ENCODE peak calls at places on chromosome 19, in eight cellular contexts. Q is NT2/D1, E is colonic mucosa, B is neuronal stem cell, F is neural progenitor cell, I is mesendoderm, T is fibroblast of lung, M is K562. A is an unnamed sample.

GRCh38 chr19:35265126-35265995 is 3.4 kb upstream of the USF2 start:
- DNase-seq in Q (no peak), E (no peak), B (no peak), F (no peak), I (no peak), T (no peak), M (no peak), A (no peak)

GRCh38 chr19:48819366-48819816 is 8.6 kb upstream of the BCAT2 start:
- DNase-seq in Q (no peak), E (peak; percentile 94), B (no peak), F (no peak), I (no peak), T (peak; percentile 98), M (peak; percentile 47), A (peak; percentile 57)

GRCh38 chr19:35216833-35217707 is 11.5 kb downstream of the FAM187B start:
- DNase-seq in Q (no peak), E (peak; percentile 47), B (no peak), F (no peak), I (peak; percentile 63), T (no peak), M (peak; percentile 57), A (no peak)

GRCh38 chr19:10292206-10292788 is 2.5 kb downstream of the ICAM5 start:
- DNase-seq in Q (peak; percentile 83), E (peak; percentile 92), B (peak; percentile 77), F (peak; percentile 93), I (peak; percentile 89), T (peak; percentile 59), M (peak; percentile 98), A (no peak)

GRCh38 chr19:1961545-1961878 is 20.5 kb downstream of the CSNK1G2 start:
- DNase-seq in Q (no peak), E (no peak), B (no peak), F (no peak), I (no peak), T (no peak), M (no peak), A (no peak)

GRCh38 chr19:736125-736524 is 14.8 kb upstream of the MISP start:
- DNase-seq in Q (no peak), E (no peak), B (no peak), F (no peak), I (no peak), T (no peak), M (no peak), A (no peak)

GRCh38 chr19:7904074-7905020 is 670 bp downstream of the MAP2K7 start:
- DNase-seq in Q (no peak), E (peak; percentile 62), B (no peak), F (peak; percentile 66), I (peak; percentile 46), T (no peak), M (peak; percentile 59), A (no peak)

GRCh38 chr19:728011-728410 is 19.3 kb downstream of the PALM start:
- DNase-seq in Q (no peak), E (no peak), B (no peak), F (no peak), I (no peak), T (peak; percentile 46), M (no peak), A (no peak)

GRCh38 chr19:32599736-32600157 is 18.8 kb downstream of the PDCD5 start:
- DNase-seq in Q (peak; percentile 15), E (peak; percentile 30), B (peak; percentile 40), F (peak; percentile 77), I (peak; percentile 59), T (peak; percentile 74), M (peak; percentile 80), A (peak; percentile 44)

GRCh38 chr19:13039211-13039789 is 44.0 kb downstream of the NFIX start:
- DNase-seq in Q (no peak), E (no peak), B (no peak), F (no peak), I (no peak), T (no peak), M (no peak), A (no peak)

GRCh38 chr19:43504426-43505185 is at the start of gene PHLDB3:
- DNase-seq in Q (no peak), E (peak; percentile 61), B (no peak), F (no peak), I (peak; percentile 36), T (no peak), M (peak; percentile 27), A (no peak)

GRCh38 chr19:40398417-40399056 is 8.6 kb upstream of the HIPK4 start:
- DNase-seq in Q (peak; percentile 42), E (peak; percentile 78), B (peak; percentile 58), F (peak; percentile 84), I (peak; percentile 89), T (no peak), M (peak; percentile 90), A (peak; percentile 28)

GRCh38 chr19:27694361-27695055 is 1518.4 kb downstream of the UQCRFS1 start:
- DNase-seq in Q (no peak), E (no peak), B (no peak), F (no peak), I (no peak), T (no peak), M (no peak), A (no peak)

GRCh38 chr19:5684694-5685430 is 4.0 kb downstream of the HSD11B1L start:
- DNase-seq in Q (no peak), E (no peak), B (no peak), F (no peak), I (no peak), T (no peak), M (no peak), A (no peak)

GRCh38 chr19:5690125-5690954 is at the start of gene RPL36:
- DNase-seq in Q (peak; percentile 96), E (peak; percentile 99), B (peak; percentile 97), F (peak; percentile 98), I (peak; percentile 97), T (peak; percentile 96), M (peak; percentile 98), A (peak; percentile 83)

GRCh38 chr19:5686326-5686646 is 3.8 kb upstream of the RPL36 start:
- DNase-seq in Q (no peak), E (no peak), B (no peak), F (no peak), I (no peak), T (no peak), M (no peak), A (no peak)

GRCh38 chr19:5686647-5687359 is 3.3 kb upstream of the RPL36 start:
- DNase-seq in Q (peak; percentile 95), E (peak; percentile 100), B (peak; percentile 96), F (peak; percentile 98), I (peak; percentile 96), T (peak; percentile 92), M (peak; percentile 97), A (peak; percentile 58)

GRCh38 chr19:5687360-5688198 is 2.5 kb upstream of the RPL36 start:
- DNase-seq in Q (no peak), E (no peak), B (no peak), F (no peak), I (no peak), T (no peak), M (no peak), A (no peak)
- H3K9ac ChIP-seq in Q (peak overlapping the region; percentile 80), E (no peak overlapping the region), B (peak overlapping the region; percentile 81), F (no peak overlapping the region), I (peak overlapping the region; percentile 43), T (no peak overlapping the region), M (peak overlapping the region; percentile 28), A (no peak overlapping the region)

DNA sequence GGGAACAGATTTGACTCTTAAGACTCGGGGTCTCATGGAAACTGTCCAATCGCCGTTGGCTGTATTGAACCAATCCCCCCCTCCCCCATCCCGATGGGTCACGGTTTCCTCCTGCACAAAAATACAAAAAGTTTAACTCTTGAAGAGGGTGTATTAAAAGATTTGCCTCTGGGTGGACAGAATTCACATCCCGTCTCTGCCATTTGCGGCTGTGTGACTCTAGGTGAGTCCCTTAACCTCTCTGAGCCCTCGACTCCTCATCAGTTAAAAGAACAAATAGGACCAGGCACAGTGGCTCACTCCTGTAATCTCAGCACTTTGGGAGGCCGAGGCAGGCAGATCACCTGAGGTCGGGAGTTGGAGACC is 31.3 kb upstream of the FEM1A start:
- DNase-seq in Q (no peak), E (no peak), B (no peak), F (no peak), I (no peak), T (no peak), M (no peak), A (no peak)
- H3K4me3 ChIP-seq in Q (peak overlapping the region; percentile 32), E (peak overlapping the region; percentile 33), B (peak overlapping the region; percentile 48), F (peak overlapping the region; percentile 54), I (no peak overlapping the region), T (peak overlapping the region; percentile 40), M (no peak overlapping the region), A (peak overlapping the region; percentile 51)

GRCh38 chr19:39031368-39032163 is 783 bp downstream of the FBXO27 start:
- DNase-seq in Q (peak; percentile 84), E (peak; percentile 94), B (peak; percentile 93), F (peak; percentile 99), I (peak; percentile 99), T (peak; percentile 18), M (peak; percentile 95), A (peak; percentile 63)
- H3K9ac ChIP-seq in Q (peak overlapping the region; percentile 87), E (peak overlapping the region; percentile 26), B (peak overlapping the region; percentile 99), F (no peak overlapping the region), I (peak overlapping the region; percentile 85), T (no peak overlapping the region), M (peak overlapping the region; percentile 62), A (peak overlapping the region; percentile 50)

GRCh38 chr19:18869781-18870530 is 26.0 kb downstream of the CERS1 start:
- DNase-seq in Q (no peak), E (no peak), B (no peak), F (no peak), I (peak; percentile 27), T (no peak), M (no peak), A (no peak)

GRCh38 chr19:18869231-18869575 is 26.8 kb downstream of the CERS1 start:
- DNase-seq in Q (no peak), E (no peak), B (no peak), F (no peak), I (no peak), T (no peak), M (no peak), A (no peak)

GRCh38 chr19:18867751-18868150 is 28.2 kb downstream of the CERS1 start:
- DNase-seq in Q (no peak), E (no peak), B (no peak), F (no peak), I (no peak), T (no peak), M (no peak), A (no peak)

GRCh38 chr19:18867199-18867598 is 28.8 kb downstream of the CERS1 start:
- DNase-seq in Q (no peak), E (no peak), B (no peak), F (no peak), I (no peak), T (no peak), M (no peak), A (no peak)

DNA sequence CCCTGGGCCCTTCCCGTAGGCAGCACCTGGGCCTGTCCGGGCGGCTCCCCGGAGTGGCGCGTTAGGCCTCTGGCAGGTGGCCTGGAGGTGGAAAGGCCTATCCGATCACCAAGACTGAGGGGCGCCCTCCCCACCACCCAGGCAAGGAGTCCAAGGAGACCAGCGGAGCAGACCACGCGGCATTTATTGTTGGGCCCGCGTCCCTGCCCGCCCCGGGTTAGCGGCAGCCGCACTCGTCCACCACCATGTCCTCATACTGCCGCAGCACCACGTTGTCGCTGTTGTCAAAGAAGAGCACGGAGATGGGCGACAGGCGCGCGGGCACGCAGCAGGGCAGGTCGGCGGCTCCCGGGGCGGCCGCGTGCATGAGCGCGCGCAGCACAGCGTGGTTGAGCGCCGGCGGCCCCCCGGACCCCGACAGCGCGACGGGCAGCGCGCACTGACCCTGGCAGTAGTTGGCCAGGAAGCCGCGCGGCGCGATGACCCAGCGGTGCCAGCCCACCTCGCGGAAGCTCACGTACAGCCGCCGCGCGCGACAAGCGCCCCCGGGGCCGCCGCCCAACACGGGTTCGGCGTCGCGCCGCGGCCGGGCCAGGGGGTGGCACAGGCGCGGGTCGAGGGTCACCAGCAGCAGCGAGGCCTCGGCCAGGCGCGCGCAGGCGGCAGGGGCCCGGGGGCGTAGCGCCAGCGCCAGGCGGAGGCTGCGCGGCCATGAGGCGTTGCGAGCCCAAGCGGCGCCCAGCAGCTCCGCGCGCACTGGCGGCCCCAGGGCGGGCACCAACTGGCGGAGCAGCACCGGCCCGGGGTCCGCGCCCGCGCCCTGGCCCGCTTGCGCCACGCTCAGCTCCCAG is 27.4 kb downstream of the CERS1 start:
- DNase-seq in Q (no peak), E (no peak), B (no peak), F (no peak), I (no peak), T (peak; percentile 11), M (no peak), A (no peak)
- H3K4me3 ChIP-seq in Q (no peak overlapping the region), E (no peak overlapping the region), B (no peak overlapping the region), F (no peak overlapping the region), I (no peak overlapping the region), T (no peak overlapping the region), M (no peak overlapping the region), A (no peak overlapping the region)